ENCODE peak calls at places on chromosomes 6 and 20, in seven cellular contexts. C is fibroblast of the aortic adventitia, D is NAMALWA, U is mesothelial cell of epicardium, Y is amniotic epithelial cell, K is C1 segment of cervical spinal cord, T is cardiac fibroblast. G is an unnamed sample.

GRCh38 chr6:169587992-169588391 is 113.8 kb downstream of the WDR27 start:
- DNase-seq in C (no peak), D (no peak), U (no peak), Y (peak; percentile 70), K (no peak), T (no peak), G (no peak)

GRCh38 chr6:135280375-135281136 is 99.4 kb downstream of the MYB start:
- DNase-seq in C (peak; percentile 72), D (peak; percentile 84), U (no peak), Y (peak; percentile 84), K (no peak), T (peak; percentile 71), G (peak; percentile 53)

GRCh38 chr20:56865055-56865454 is 235.9 kb downstream of the TFAP2C start:
- DNase-seq in C (no peak), D (no peak), U (no peak), Y (no peak), K (no peak), T (no peak), G (no peak)

GRCh38 chr6:110216140-110216539 is 35.9 kb downstream of the CDC40 start:
- DNase-seq in C (no peak), D (no peak), U (no peak), Y (no peak), K (no peak), T (no peak), G (no peak)

GRCh38 chr6:26056583-26057350 is 30.5 kb upstream of the HFE start:
- DNase-seq in C (no peak), D (peak; percentile 59), U (no peak), Y (peak; percentile 17), K (peak; percentile 60), T (peak; percentile 35), G (no peak)

GRCh38 chr6:111573118-111573883 is 32.4 kb downstream of the TRAF3IP2 start:
- DNase-seq in C (peak; percentile 72), D (no peak), U (peak; percentile 71), Y (peak; percentile 67), K (no peak), T (peak; percentile 73), G (no peak)

GRCh38 chr6:31495580-31495979 is 2.4 kb upstream of the MICB start:
- DNase-seq in C (peak; percentile 57), D (peak; percentile 26), U (no peak), Y (peak; percentile 54), K (no peak), T (peak; percentile 52), G (peak; percentile 71)

GRCh38 chr6:163288066-163288465 is 126.5 kb upstream of the QKI start:
- DNase-seq in C (no peak), D (no peak), U (no peak), Y (no peak), K (no peak), T (no peak), G (no peak)

GRCh38 chr6:148430897-148431296 is 88.3 kb downstream of the SASH1 start:
- DNase-seq in C (no peak), D (no peak), U (no peak), Y (no peak), K (no peak), T (no peak), G (no peak)

GRCh38 chr6:14732845-14733757 is 512.8 kb upstream of the JARID2 start:
- DNase-seq in C (peak; percentile 40), D (no peak), U (no peak), Y (peak; percentile 42), K (no peak), T (no peak), G (peak; percentile 45)

GRCh38 chr6:37717836-37718251 is 20.2 kb upstream of the MDGA1 start:
- DNase-seq in C (peak; percentile 83), D (no peak), U (no peak), Y (peak; percentile 28), K (no peak), T (peak; percentile 45), G (no peak)

GRCh38 chr20:19828233-19828632 is 70.2 kb downstream of the RIN2 start:
- DNase-seq in C (no peak), D (peak; percentile 39), U (no peak), Y (peak; percentile 70), K (no peak), T (peak; percentile 39), G (peak; percentile 63)

GRCh38 chr6:132527791-132528190 is 10.3 kb upstream of the TAAR9 start:
- DNase-seq in C (no peak), D (no peak), U (no peak), Y (peak; percentile 7), K (no peak), T (no peak), G (no peak)

GRCh38 chr6:37059344-37060194 is 54.1 kb downstream of the FGD2 start:
- DNase-seq in C (peak; percentile 96), D (no peak), U (peak; percentile 51), Y (peak; percentile 97), K (peak; percentile 49), T (peak; percentile 95), G (peak; percentile 93)

GRCh38 chr20:22453244-22454080 is 130.9 kb downstream of the FOXA2 start:
- DNase-seq in C (peak; percentile 38), D (no peak), U (no peak), Y (peak; percentile 4), K (no peak), T (peak; percentile 26), G (peak; percentile 6)

GRCh38 chr6:73878403-73878802 is 182.4 kb downstream of the CD109 start:
- DNase-seq in C (no peak), D (no peak), U (no peak), Y (no peak), K (no peak), T (no peak), G (no peak)

GRCh38 chr6:16572943-16573342 is 188.3 kb downstream of the ATXN1 start:
- DNase-seq in C (no peak), D (no peak), U (no peak), Y (no peak), K (no peak), T (no peak), G (no peak)

GRCh38 chr6:104486003-104486402 is 373.7 kb downstream of the HACE1 start:
- DNase-seq in C (no peak), D (no peak), U (no peak), Y (peak; percentile 3), K (no peak), T (no peak), G (no peak)

GRCh38 chr6:44377971-44378370 is 9.5 kb upstream of the CDC5L start:
- DNase-seq in C (no peak), D (no peak), U (no peak), Y (no peak), K (no peak), T (no peak), G (no peak)

GRCh38 chr6:30450908-30451818 is 38.1 kb upstream of the HLA-E start:
- DNase-seq in C (peak; percentile 54), D (peak; percentile 46), U (no peak), Y (peak; percentile 76), K (peak; percentile 40), T (peak; percentile 55), G (no peak)

GRCh38 chr6:148746363-148747144 is at the start of gene UST:
- DNase-seq in C (peak; percentile 97), D (peak; percentile 62), U (peak; percentile 79), Y (peak; percentile 80), K (peak; percentile 78), T (peak; percentile 98), G (peak; percentile 88)

GRCh38 chr6:52691718-52692117 is 20.8 kb downstream of the TMEM14A start:
- DNase-seq in C (peak; percentile 29), D (no peak), U (no peak), Y (no peak), K (no peak), T (peak; percentile 22), G (no peak)

GRCh38 chr6:6893701-6894100 is 214.1 kb upstream of the RREB1 start:
- DNase-seq in C (no peak), D (no peak), U (no peak), Y (no peak), K (no peak), T (no peak), G (no peak)

GRCh38 chr6:45590225-45590624 is 212.5 kb upstream of the SUPT3H start:
- DNase-seq in C (peak; percentile 59), D (no peak), U (no peak), Y (peak; percentile 96), K (no peak), T (peak; percentile 42), G (peak; percentile 89)

GRCh38 chr20:61482425-61482887 is 230.4 kb downstream of the CDH4 start:
- DNase-seq in C (no peak), D (no peak), U (no peak), Y (no peak), K (no peak), T (no peak), G (no peak)

G was measured in NCI-H226.